ENCODE peak calls at places on chromosomes 13 and 19, in six cellular contexts. L, K, Z, N, V and R are unnamed samples.
A peak's percentile ranks its signal among the peaks of the same experiment; 100 is the strongest.

GRCh38 chr19:14775855-14776254 is 2.5 kb downstream of the ADGRE2 start:
- DNase-seq in L (no peak), K (no peak), Z (no peak), N (no peak), V (no peak), R (no peak)

GRCh38 chr19:16869331-16869972 is 19.3 kb upstream of the F2RL3 start:
- DNase-seq in L (no peak), K (no peak), Z (no peak), N (no peak), V (no peak), R (no peak)

GRCh38 chr13:92187378-92187989 is 789.1 kb downstream of the GPC5 start:
- DNase-seq in L (no peak), K (no peak), Z (no peak), N (peak; percentile 26), V (peak; percentile 50), R (peak; percentile 58)

GRCh38 chr13:109274188-109274821 is 512.1 kb downstream of the IRS2 start:
- DNase-seq in L (peak; percentile 50), K (no peak), Z (no peak), N (peak; percentile 85), V (peak; percentile 82), R (no peak)

GRCh38 chr13:27952931-27953670 is 16.0 kb downstream of the CDX2 start:
- DNase-seq in L (no peak), K (no peak), Z (no peak), N (no peak), V (no peak), R (no peak)

GRCh38 chr13:42762917-42763316 is 18.5 kb upstream of the FAM216B start:
- DNase-seq in L (no peak), K (no peak), Z (no peak), N (peak; percentile 57), V (no peak), R (no peak)

GRCh38 chr13:24995225-24995804 is 100.6 kb upstream of the PABPC3 start:
- DNase-seq in L (no peak), K (peak; percentile 7), Z (no peak), N (peak; percentile 86), V (peak; percentile 73), R (peak; percentile 94)

GRCh38 chr13:37348916-37349653 is 243.6 kb upstream of the CSNK1A1L start:
- DNase-seq in L (no peak), K (no peak), Z (no peak), N (no peak), V (no peak), R (no peak)

GRCh38 chr19:16136185-16137067 is 7.1 kb upstream of the HSH2D start:
- DNase-seq in L (no peak), K (no peak), Z (no peak), N (no peak), V (no peak), R (no peak)

GRCh38 chr19:16801599-16801998 is 27.6 kb upstream of the SIN3B start:
- DNase-seq in L (no peak), K (no peak), Z (no peak), N (peak; percentile 53), V (no peak), R (no peak)

GRCh38 chr13:101736551-101736950 is 284.1 kb downstream of the ITGBL1 start:
- DNase-seq in L (no peak), K (no peak), Z (no peak), N (no peak), V (no peak), R (no peak)

GRCh38 chr19:17075860-17076538 is 422 bp downstream of the MYO9B start:
- DNase-seq in L (no peak), K (no peak), Z (no peak), N (no peak), V (no peak), R (no peak)

GRCh38 chr13:98530236-98530635 is 46.7 kb downstream of the STK24 start:
- DNase-seq in L (no peak), K (no peak), Z (no peak), N (no peak), V (no peak), R (no peak)

GRCh38 chr19:3955688-3956087 is 15.2 kb downstream of the DAPK3 start:
- DNase-seq in L (no peak), K (no peak), Z (no peak), N (no peak), V (no peak), R (no peak)

GRCh38 chr13:65866138-65866537 is 1364.0 kb downstream of the PCDH9 start:
- DNase-seq in L (no peak), K (no peak), Z (no peak), N (no peak), V (no peak), R (no peak)

GRCh38 chr13:51557875-51558604 is 26.2 kb upstream of the WDFY2 start:
- DNase-seq in L (no peak), K (no peak), Z (no peak), N (peak; percentile 74), V (no peak), R (no peak)

GRCh38 chr13:114105351-114106225 is 26.8 kb downstream of the RASA3 start:
- DNase-seq in L (no peak), K (no peak), Z (peak; percentile 6), N (no peak), V (no peak), R (no peak)

GRCh38 chr19:47598407-47599349 is 10.3 kb upstream of the BICRA start:
- DNase-seq in L (peak; percentile 86), K (no peak), Z (no peak), N (peak; percentile 95), V (peak; percentile 49), R (peak; percentile 52)